ENCODE peak calls at places on chromosomes 13 and 19, in five cellular contexts. N, A, V, D and I are unnamed samples.

GRCh38 chr13:47945738-47946137 is 55.3 kb downstream of the SUCLA2 start:
- DNase-seq in N (no peak), A (no peak), V (no peak), D (no peak), I (no peak)

GRCh38 chr13:23087884-23088283 is 92.9 kb upstream of the SGCG start:
- DNase-seq in N (no peak), A (no peak), V (peak), D (no peak), I (no peak)

GRCh38 chr13:43511260-43511970 is 275.4 kb downstream of the ENOX1 start:
- DNase-seq in N (no peak), A (no peak), V (no peak), D (no peak), I (no peak)

GRCh38 chr19:49585023-49585422 is 3.9 kb downstream of the PRRG2 start:
- DNase-seq in N (peak), A (no peak), V (no peak), D (no peak), I (no peak)

GRCh38 chr19:19594371-19594770 is 24.1 kb downstream of the PBX4 start:
- DNase-seq in N (no peak), A (no peak), V (no peak), D (no peak), I (no peak)

GRCh38 chr13:109667754-109668360 is 118.5 kb downstream of the IRS2 start:
- DNase-seq in N (peak), A (no peak), V (no peak), D (no peak), I (peak)

GRCh38 chr19:19342086-19343015 is 21.7 kb downstream of the MAU2 start:
- DNase-seq in N (peak), A (no peak), V (no peak), D (no peak), I (no peak)

GRCh38 chr19:10968527-10969081 is 7.8 kb downstream of the SMARCA4 start:
- DNase-seq in N (peak), A (no peak), V (no peak), D (no peak), I (no peak)

GRCh38 chr19:4326837-4327251 is 11.8 kb downstream of the STAP2 start:
- DNase-seq in N (no peak), A (no peak), V (no peak), D (no peak), I (no peak)

GRCh38 chr19:28428644-28429348 is 784.2 kb downstream of the UQCRFS1 start:
- DNase-seq in N (no peak), A (no peak), V (no peak), D (no peak), I (no peak)

GRCh38 chr19:48745208-48745995 is 1.3 kb downstream of the IZUMO1 start:
- DNase-seq in N (peak), A (peak), V (peak), D (peak), I (no peak)

GRCh38 chr19:15934332-15935078 is at the start of gene CYP4F11:
- DNase-seq in N (no peak), A (no peak), V (no peak), D (no peak), I (no peak)

GRCh38 chr13:110301083-110301482 is 5.9 kb downstream of the COL4A1 start:
- DNase-seq in N (no peak), A (no peak), V (no peak), D (no peak), I (no peak)

GRCh38 chr19:30167206-30167903 is 204.8 kb upstream of the ZNF536 start:
- DNase-seq in N (no peak), A (no peak), V (no peak), D (no peak), I (no peak)

GRCh38 chr19:4748589-4748988 is 24.9 kb upstream of the DPP9 start:
- DNase-seq in N (no peak), A (no peak), V (no peak), D (no peak), I (no peak)

GRCh38 chr13:109088528-109088927 is 459.1 kb downstream of the MYO16 start:
- DNase-seq in N (no peak), A (no peak), V (no peak), D (no peak), I (no peak)

GRCh38 chr13:34611678-34612077 is 330.4 kb upstream of the NBEA start:
- DNase-seq in N (peak), A (no peak), V (no peak), D (no peak), I (no peak)

GRCh38 chr13:22196777-22197176 is 525.9 kb downstream of the FGF9 start:
- DNase-seq in N (no peak), A (no peak), V (no peak), D (no peak), I (no peak)

GRCh38 chr13:28273919-28274318 is 135.6 kb downstream of the PAN3 start:
- DNase-seq in N (no peak), A (no peak), V (no peak), D (no peak), I (no peak)

GRCh38 chr19:9936151-9937000 is at the start of gene OLFM2:
- DNase-seq in N (peak), A (no peak), V (no peak), D (no peak), I (no peak)

GRCh38 chr13:69155136-69155535 is 952.5 kb upstream of the ATXN8OS start:
- DNase-seq in N (no peak), A (no peak), V (no peak), D (no peak), I (no peak)

GRCh38 chr19:40331052-40331451 is 17.1 kb downstream of the C19orf47 start:
- DNase-seq in N (no peak), A (no peak), V (no peak), D (no peak), I (no peak)

GRCh38 chr13:83882626-83882959 is 319 bp upstream of the SLITRK1 start:
- DNase-seq in N (no peak), A (no peak), V (no peak), D (no peak), I (no peak)